ENCODE peak calls at places on chromosome 6, in four cellular contexts. One of them, this sample, is unnamed.

GRCh38 chr6:77565370-77565769 is 87.5 kb upstream of the MEI4 start:
- DNase-seq in Peyer's patch: no peak
- DNase-seq in lung: no peak
- DNase-seq in neuronal stem cell: no peak
- DNase-seq in this sample: no peak

GRCh38 chr6:75935473-75935793 is 137.0 kb downstream of the IMPG1 start:
- DNase-seq in neuronal stem cell: no peak
- DNase-seq in Peyer's patch: no peak
- DNase-seq in lung: no peak
- DNase-seq in this sample: no peak

GRCh38 chr6:22800451-22800850 is 231.1 kb downstream of the HDGFL1 start:
- DNase-seq in neuronal stem cell: no peak
- DNase-seq in Peyer's patch: no peak
- DNase-seq in lung: no peak
- DNase-seq in this sample: no peak

GRCh38 chr6:31402324-31403282 is 792 bp upstream of the MICA start:
- DNase-seq in Peyer's patch: peak; percentile 64
- DNase-seq in neuronal stem cell: no peak
- DNase-seq in lung: no peak
- DNase-seq in this sample: no peak

GRCh38 chr6:120681204-120681603 is 653.1 kb downstream of the TBC1D32 start:
- DNase-seq in Peyer's patch: no peak
- DNase-seq in lung: no peak
- DNase-seq in neuronal stem cell: no peak
- DNase-seq in this sample: no peak

GRCh38 chr6:89268776-89269175 is 46.3 kb downstream of the GABRR2 start:
- DNase-seq in neuronal stem cell: no peak
- DNase-seq in Peyer's patch: no peak
- DNase-seq in lung: no peak
- DNase-seq in this sample: no peak

GRCh38 chr6:168407842-168408241 is 33.1 kb upstream of the SMOC2 start:
- DNase-seq in Peyer's patch: no peak
- DNase-seq in lung: no peak
- DNase-seq in neuronal stem cell: no peak
- DNase-seq in this sample: no peak

GRCh38 chr6:91438570-91438969 is 851.7 kb upstream of the MAP3K7 start:
- DNase-seq in lung: no peak
- DNase-seq in neuronal stem cell: no peak
- DNase-seq in Peyer's patch: no peak
- DNase-seq in this sample: no peak

GRCh38 chr6:73509851-73510250 is 11.0 kb downstream of the EEF1A1 start:
- DNase-seq in Peyer's patch: no peak
- DNase-seq in neuronal stem cell: no peak
- DNase-seq in lung: no peak
- DNase-seq in this sample: no peak

GRCh38 chr6:149259753-149260152 is 57.8 kb upstream of the TAB2 start:
- DNase-seq in lung: no peak
- DNase-seq in neuronal stem cell: no peak
- DNase-seq in Peyer's patch: no peak
- DNase-seq in this sample: no peak

GRCh38 chr6:35370124-35370741 is 27.9 kb downstream of the PPARD start:
- DNase-seq in Peyer's patch: no peak
- DNase-seq in neuronal stem cell: no peak
- DNase-seq in lung: peak; percentile 64
- DNase-seq in this sample: no peak

GRCh38 chr6:136522636-136523035 is 27.6 kb downstream of the MAP7 start:
- DNase-seq in neuronal stem cell: no peak
- DNase-seq in Peyer's patch: no peak
- DNase-seq in lung: no peak
- DNase-seq in this sample: no peak

GRCh38 chr6:43940393-43941087 is 170.5 kb downstream of the VEGFA start:
- DNase-seq in Peyer's patch: no peak
- DNase-seq in neuronal stem cell: no peak
- DNase-seq in lung: no peak
- DNase-seq in this sample: no peak

GRCh38 chr6:466564-466963 is 75.0 kb downstream of the IRF4 start:
- DNase-seq in neuronal stem cell: no peak
- DNase-seq in lung: no peak
- DNase-seq in Peyer's patch: no peak
- DNase-seq in this sample: no peak

GRCh38 chr6:154648776-154649175 is 84.4 kb upstream of the SCAF8 start:
- DNase-seq in lung: no peak
- DNase-seq in neuronal stem cell: no peak
- DNase-seq in Peyer's patch: no peak
- DNase-seq in this sample: no peak

GRCh38 chr6:22827760-22828159 is 258.4 kb downstream of the HDGFL1 start:
- DNase-seq in lung: no peak
- DNase-seq in Peyer's patch: no peak
- DNase-seq in neuronal stem cell: no peak
- DNase-seq in this sample: no peak

GRCh38 chr6:136774228-136775041 is 17.8 kb downstream of the MAP3K5 start:
- DNase-seq in lung: no peak
- DNase-seq in neuronal stem cell: no peak
- DNase-seq in Peyer's patch: no peak
- DNase-seq in this sample: no peak

GRCh38 chr6:32112436-32112980 is 3.4 kb upstream of the TNXB start:
- DNase-seq in neuronal stem cell: no peak
- DNase-seq in lung: no peak
- DNase-seq in Peyer's patch: no peak
- DNase-seq in this sample: no peak

GRCh38 chr6:9007062-9007461 is 571.7 kb upstream of the SLC35B3 start:
- DNase-seq in neuronal stem cell: no peak
- DNase-seq in lung: no peak
- DNase-seq in Peyer's patch: no peak
- DNase-seq in this sample: no peak

GRCh38 chr6:159056003-159056402 is 11.2 kb upstream of the TAGAP start:
- DNase-seq in neuronal stem cell: no peak
- DNase-seq in lung: no peak
- DNase-seq in Peyer's patch: no peak
- DNase-seq in this sample: no peak

GRCh38 chr6:140979642-140980091 is 1153.1 kb upstream of the GJE1 start:
- DNase-seq in Peyer's patch: no peak
- DNase-seq in lung: peak; percentile 30
- DNase-seq in neuronal stem cell: no peak
- DNase-seq in this sample: no peak

GRCh38 chr6:99424761-99425646 is at the start of gene PNISR:
- DNase-seq in neuronal stem cell: peak; percentile 95
- DNase-seq in lung: peak; percentile 93
- DNase-seq in Peyer's patch: peak; percentile 79
- DNase-seq in this sample: peak; percentile 80

GRCh38 chr6:5992551-5993225 is 14.0 kb downstream of the NRN1 start:
- DNase-seq in lung: no peak
- DNase-seq in Peyer's patch: no peak
- DNase-seq in neuronal stem cell: no peak
- DNase-seq in this sample: peak; percentile 67

GRCh38 chr6:24824142-24824755 is 25.5 kb upstream of the ARMH2 start:
- DNase-seq in neuronal stem cell: no peak
- DNase-seq in lung: no peak
- DNase-seq in Peyer's patch: no peak
- DNase-seq in this sample: no peak

GRCh38 chr6:34001706-34002645 is 143.9 kb downstream of the GRM4 start:
- DNase-seq in Peyer's patch: peak; percentile 41
- DNase-seq in neuronal stem cell: no peak
- DNase-seq in lung: no peak
- DNase-seq in this sample: no peak

GRCh38 chr6:17093692-17094091 is 8.2 kb upstream of the STMND1 start:
- DNase-seq in lung: no peak
- DNase-seq in neuronal stem cell: no peak
- DNase-seq in Peyer's patch: no peak
- DNase-seq in this sample: no peak

GRCh38 chr6:45092135-45092534 is 236.0 kb upstream of the RUNX2 start:
- DNase-seq in Peyer's patch: no peak
- DNase-seq in neuronal stem cell: no peak
- DNase-seq in lung: no peak
- DNase-seq in this sample: no peak

GRCh38 chr6:156825475-156825874 is 48.3 kb downstream of the ARID1B start:
- DNase-seq in neuronal stem cell: no peak
- DNase-seq in lung: no peak
- DNase-seq in Peyer's patch: no peak
- DNase-seq in this sample: no peak

GRCh38 chr6:88695936-88696335 is 267.5 kb downstream of the RNGTT start:
- DNase-seq in neuronal stem cell: no peak
- DNase-seq in Peyer's patch: no peak
- DNase-seq in lung: no peak
- DNase-seq in this sample: no peak

GRCh38 chr6:37547564-37548061 is 47.9 kb upstream of the CCDC167 start:
- DNase-seq in Peyer's patch: no peak
- DNase-seq in lung: no peak
- DNase-seq in neuronal stem cell: no peak
- DNase-seq in this sample: no peak

GRCh38 chr6:79964607-79965081 is 17.3 kb upstream of the ELOVL4 start:
- DNase-seq in Peyer's patch: no peak
- DNase-seq in lung: no peak
- DNase-seq in neuronal stem cell: no peak
- DNase-seq in this sample: no peak

GRCh38 chr6:161406633-161407032 is 132.8 kb upstream of the AGPAT4 start:
- DNase-seq in lung: no peak
- DNase-seq in neuronal stem cell: no peak
- DNase-seq in Peyer's patch: no peak
- DNase-seq in this sample: no peak

GRCh38 chr6:69936674-69937363 is 70.5 kb downstream of the COL19A1 start:
- DNase-seq in lung: no peak
- DNase-seq in neuronal stem cell: no peak
- DNase-seq in Peyer's patch: no peak
- DNase-seq in this sample: no peak

GRCh38 chr6:28125396-28125795 is 987 bp downstream of the ZSCAN16 start:
- DNase-seq in neuronal stem cell: no peak
- DNase-seq in lung: no peak
- DNase-seq in Peyer's patch: no peak
- DNase-seq in this sample: no peak

GRCh38 chr6:41505084-41506049 is 40.8 kb upstream of the FOXP4 start:
- DNase-seq in lung: peak; percentile 66
- DNase-seq in Peyer's patch: peak; percentile 71
- DNase-seq in neuronal stem cell: no peak
- DNase-seq in this sample: peak; percentile 87
- H3K4me3 ChIP-seq in lung: peak overlapping the region; percentile 5
- H3K4me3 ChIP-seq in Peyer's patch: peak overlapping the region; percentile 31
- H3K4me3 ChIP-seq in neuronal stem cell: no peak overlapping the region
- H3K4me3 ChIP-seq in this sample: peak overlapping the region; percentile 27

GRCh38 chr6:170355661-170356060 is 49.1 kb downstream of the FAM120B start:
- DNase-seq in Peyer's patch: no peak
- DNase-seq in neuronal stem cell: no peak
- DNase-seq in lung: no peak
- DNase-seq in this sample: no peak

GRCh38 chr6:170358496-170358895 is 51.9 kb downstream of the FAM120B start:
- DNase-seq in Peyer's patch: no peak
- DNase-seq in neuronal stem cell: no peak
- DNase-seq in lung: no peak
- DNase-seq in this sample: no peak

GRCh38 chr6:170361335-170361734 is 54.8 kb downstream of the FAM120B start:
- DNase-seq in Peyer's patch: no peak
- DNase-seq in lung: no peak
- DNase-seq in neuronal stem cell: no peak
- DNase-seq in this sample: no peak

GRCh38 chr6:170360476-170360875 is 53.9 kb downstream of the FAM120B start:
- DNase-seq in lung: no peak
- DNase-seq in neuronal stem cell: no peak
- DNase-seq in Peyer's patch: no peak
- DNase-seq in this sample: no peak

GRCh38 chr6:170357812-170358211 is 51.3 kb downstream of the FAM120B start:
- DNase-seq in Peyer's patch: no peak
- DNase-seq in neuronal stem cell: no peak
- DNase-seq in lung: no peak
- DNase-seq in this sample: no peak
- H3K36me3 ChIP-seq in Peyer's patch: no peaks in the 10 kb centered on the region
- H3K36me3 ChIP-seq in neuronal stem cell: peaks cover 15% of the 10 kb centered on the region
- H3K36me3 ChIP-seq in lung: peaks cover 34% of the 10 kb centered on the region
- H3K36me3 ChIP-seq in this sample: no peaks in the 10 kb centered on the region

GRCh38 chr6:41682966-41683459 is 44.7 kb downstream of the MDFI start:
- DNase-seq in Peyer's patch: no peak
- DNase-seq in neuronal stem cell: no peak
- DNase-seq in lung: no peak
- DNase-seq in this sample: no peak
- H3K4me3 ChIP-seq in Peyer's patch: peak overlapping the region; percentile 25
- H3K4me3 ChIP-seq in neuronal stem cell: no peak overlapping the region
- H3K4me3 ChIP-seq in lung: no peak overlapping the region
- H3K4me3 ChIP-seq in this sample: peak overlapping the region; percentile 34

GRCh38 chr6:83126223-83126622 is 58.8 kb downstream of the DOP1A start:
- DNase-seq in lung: no peak
- DNase-seq in Peyer's patch: no peak
- DNase-seq in neuronal stem cell: no peak
- DNase-seq in this sample: no peak
- H3K36me3 ChIP-seq in lung: peaks cover 26% of the 10 kb centered on the region
- H3K36me3 ChIP-seq in Peyer's patch: no peaks in the 10 kb centered on the region
- H3K36me3 ChIP-seq in neuronal stem cell: peaks cover 16% of the 10 kb centered on the region
- H3K36me3 ChIP-seq in this sample: peaks cover 3% of the 10 kb centered on the region

GRCh38 chr6:30135147-30135546 is 793 bp upstream of the TRIM40 start:
- DNase-seq in neuronal stem cell: no peak
- DNase-seq in Peyer's patch: no peak
- DNase-seq in lung: no peak
- DNase-seq in this sample: no peak
- H3K4me3 ChIP-seq in neuronal stem cell: no peak overlapping the region
- H3K4me3 ChIP-seq in Peyer's patch: no peak overlapping the region
- H3K4me3 ChIP-seq in lung: no peak overlapping the region
- H3K4me3 ChIP-seq in this sample: no peak overlapping the region

GRCh38 chr6:36516559-36516958 is 30.7 kb downstream of the STK38 start:
- DNase-seq in Peyer's patch: peak; percentile 66
- DNase-seq in lung: no peak
- DNase-seq in neuronal stem cell: no peak
- DNase-seq in this sample: no peak
- H3K36me3 ChIP-seq in Peyer's patch: peaks cover 4% of the 10 kb centered on the region
- H3K36me3 ChIP-seq in lung: peaks cover 8% of the 10 kb centered on the region
- H3K36me3 ChIP-seq in neuronal stem cell: peaks cover 8% of the 10 kb centered on the region
- H3K36me3 ChIP-seq in this sample: peaks cover 11% of the 10 kb centered on the region

GRCh38 chr6:97094376-97094775 is 169.8 kb downstream of the KLHL32 start:
- DNase-seq in lung: no peak
- DNase-seq in Peyer's patch: no peak
- DNase-seq in neuronal stem cell: no peak
- DNase-seq in this sample: no peak

GRCh38 chr6:97095466-97095865 is 170.9 kb downstream of the KLHL32 start:
- DNase-seq in Peyer's patch: no peak
- DNase-seq in neuronal stem cell: no peak
- DNase-seq in lung: no peak
- DNase-seq in this sample: no peak

GRCh38 chr6:97102152-97102790 is 177.7 kb downstream of the KLHL32 start:
- DNase-seq in lung: no peak
- DNase-seq in neuronal stem cell: no peak
- DNase-seq in Peyer's patch: no peak
- DNase-seq in this sample: no peak

GRCh38 chr6:97097068-97098047 is 172.8 kb downstream of the KLHL32 start:
- DNase-seq in neuronal stem cell: no peak
- DNase-seq in Peyer's patch: no peak
- DNase-seq in lung: no peak
- DNase-seq in this sample: no peak
- H3K4me3 ChIP-seq in neuronal stem cell: no peak overlapping the region
- H3K4me3 ChIP-seq in Peyer's patch: no peak overlapping the region
- H3K4me3 ChIP-seq in lung: no peak overlapping the region
- H3K4me3 ChIP-seq in this sample: no peak overlapping the region